ENCODE peak calls at places on chromosomes 12 and 14, in five cellular contexts. O is RWPE1; M is left cardiac atrium; T is substantia nigra; Q is stimulated activated CD4-positive, alpha-beta T cell treated with anti-CD3 and anti-CD28 coated beads, Interleukin-12 subunit alpha, Interleukin-12 subunit beta, amount 100 ng/mL, for 4 hours. R is an unnamed sample.

GRCh38 chr12:3161861-3162260 is 84.7 kb downstream of the TSPAN9 start:
- DNase-seq in Q (no peak), O (no peak), M (no peak), T (no peak), R (no peak)

GRCh38 chr12:15522574-15523187 is 200.4 kb downstream of the PTPRO start:
- DNase-seq in Q (no peak), M (no peak), T (no peak), O (peak; percentile 49), R (peak; percentile 6)

GRCh38 chr12:107984973-107985372 is 144.1 kb upstream of the WSCD2 start:
- DNase-seq in O (no peak), Q (no peak), T (no peak), M (no peak), R (no peak)

GRCh38 chr14:66495214-66496098 is 9.3 kb downstream of the CCDC196 start:
- DNase-seq in O (peak; percentile 46), Q (peak; percentile 2), T (no peak), M (peak; percentile 28), R (peak; percentile 87)

GRCh38 chr12:50685641-50686040 is 78.3 kb upstream of the ATF1 start:
- DNase-seq in M (no peak), T (no peak), O (no peak), Q (no peak), R (no peak)

GRCh38 chr12:62123721-62124203 is 136.4 kb upstream of the USP15 start:
- DNase-seq in Q (peak; percentile 25), O (peak; percentile 38), M (no peak), T (no peak), R (peak; percentile 5)

GRCh38 chr12:24045816-24046257 is 96.4 kb upstream of the SOX5 start:
- DNase-seq in M (peak; percentile 40), T (no peak), O (no peak), Q (no peak), R (no peak)

GRCh38 chr14:73526036-73526984 is 10.6 kb upstream of the ACOT1 start:
- DNase-seq in O (peak; percentile 23), M (no peak), T (no peak), Q (no peak), R (no peak)

GRCh38 chr12:107560906-107561285 is 124.7 kb upstream of the PWP1 start:
- DNase-seq in Q (no peak), O (peak; percentile 66), T (no peak), M (no peak), R (no peak)